ENCODE peak calls at places on chromosomes 16 and 17, in seven cellular contexts. I, H, S, O, C, T and L are unnamed samples.

GRCh38 chr17:48307814-48308411 is 122.1 kb downstream of the SKAP1 start:
- DNase-seq in C (peak), I (peak), O (no peak), S (peak), T (peak), H (peak), L (peak)

GRCh38 chr17:82956146-82956725 is 116.4 kb upstream of the ZNF750 start:
- DNase-seq in C (no peak), S (no peak), I (no peak), O (no peak), H (no peak), T (no peak), L (no peak)

GRCh38 chr16:81730090-81731051 is 48.7 kb upstream of the PLCG2 start:
- DNase-seq in C (peak), I (peak), H (peak), S (peak), T (peak), O (peak), L (peak)

GRCh38 chr17:32907583-32907982 is 20.4 kb upstream of the TMEM98 start:
- DNase-seq in H (no peak), I (no peak), T (no peak), O (no peak), S (no peak), C (no peak), L (no peak)

GRCh38 chr16:66274335-66275110 is 92.0 kb upstream of the CDH5 start:
- DNase-seq in H (peak), I (no peak), C (peak), S (no peak), T (no peak), O (no peak), L (no peak)

GRCh38 chr16:20166531-20167235 is 93.0 kb upstream of the GPR139 start:
- DNase-seq in H (no peak), C (no peak), T (no peak), S (no peak), I (no peak), O (no peak), L (no peak)

GRCh38 chr16:89298826-89299225 is 81.3 kb downstream of the ZNF778 start:
- DNase-seq in O (no peak), H (no peak), C (no peak), S (peak), I (no peak), T (no peak), L (no peak)

GRCh38 chr17:77635176-77635575 is 323.3 kb upstream of the TNRC6C start:
- DNase-seq in I (no peak), S (no peak), H (no peak), O (no peak), T (no peak), C (no peak), L (no peak)

GRCh38 chr17:79075433-79075805 is 795 bp downstream of the ENGASE start:
- DNase-seq in H (no peak), I (no peak), O (no peak), T (no peak), C (peak), S (no peak), L (no peak)

GRCh38 chr17:67336859-67337258 is 29.5 kb downstream of the PSMD12 start:
- DNase-seq in H (no peak), S (no peak), I (no peak), T (no peak), C (no peak), O (no peak), L (no peak)

GRCh38 chr17:60169921-60170817 is 20.4 kb downstream of the CA4 start:
- DNase-seq in I (no peak), T (no peak), S (peak), H (no peak), O (no peak), C (no peak), L (no peak)

GRCh38 chr17:73588291-73589095 is 55.8 kb downstream of the SDK2 start:
- DNase-seq in I (no peak), O (peak), S (no peak), H (peak), C (no peak), T (no peak), L (no peak)

GRCh38 chr16:85310868-85311585 is 198.8 kb upstream of the CIBAR2 start:
- DNase-seq in H (no peak), O (no peak), S (peak), T (peak), C (no peak), I (no peak), L (no peak)

GRCh38 chr17:31807846-31808245 is 51.2 kb downstream of the COPRS start:
- DNase-seq in I (no peak), H (no peak), O (no peak), S (no peak), C (no peak), T (no peak), L (no peak)

GRCh38 chr16:4319454-4319853 is 3.6 kb downstream of the GLIS2 start:
- DNase-seq in I (no peak), T (peak), H (no peak), O (no peak), C (peak), S (peak), L (no peak)

GRCh38 chr16:78455861-78456260 is 356.4 kb downstream of the WWOX start:
- DNase-seq in T (no peak), S (no peak), C (no peak), O (no peak), H (no peak), I (no peak), L (no peak)

GRCh38 chr17:73546770-73547345 is 97.4 kb downstream of the SDK2 start:
- DNase-seq in O (peak), T (peak), S (peak), H (no peak), C (peak), I (no peak), L (no peak)

GRCh38 chr17:1029912-1030656 is 33.2 kb downstream of the TIMM22 start:
- DNase-seq in I (no peak), T (no peak), O (no peak), H (no peak), S (peak), C (no peak), L (no peak)

GRCh38 chr17:37774508-37774907 is 29.6 kb upstream of the HNF1B start:
- DNase-seq in T (no peak), C (no peak), I (no peak), S (no peak), H (no peak), O (no peak), L (no peak)

GRCh38 chr17:44363613-44364159 is at the start of gene FAM171A2:
- DNase-seq in O (no peak), T (peak), I (no peak), C (peak), S (peak), H (peak), L (no peak)

GRCh38 chr16:82864332-82865040 is 237.7 kb downstream of the CDH13 start:
- DNase-seq in I (no peak), S (no peak), O (no peak), H (no peak), T (no peak), C (no peak), L (no peak)

GRCh38 chr17:1779571-1780074 is 17.8 kb downstream of the SERPINF1 start:
- DNase-seq in I (peak), S (peak), C (peak), H (peak), T (no peak), O (no peak), L (no peak)

GRCh38 chr16:81212830-81213465 is 25.5 kb upstream of the BCO1 start:
- DNase-seq in C (no peak), T (no peak), I (no peak), O (no peak), S (no peak), H (no peak), L (no peak)

GRCh38 chr16:89495121-89495520 is 4.8 kb upstream of the ANKRD11 start:
- DNase-seq in I (no peak), O (no peak), T (no peak), S (no peak), H (no peak), C (peak), L (no peak)

GRCh38 chr16:65070831-65071230 is 51.0 kb downstream of the CDH11 start:
- DNase-seq in C (peak), O (no peak), H (no peak), T (no peak), I (peak), S (peak), L (no peak)

GRCh38 chr17:2687074-2687418 is 24.5 kb downstream of the CLUH start:
- DNase-seq in T (no peak), C (no peak), O (no peak), H (no peak), S (no peak), I (no peak), L (no peak)

GRCh38 chr17:2982854-2983636 is 80.4 kb downstream of the OR1D5 start:
- DNase-seq in S (peak), T (peak), O (peak), H (no peak), C (peak), I (no peak), L (no peak)

GRCh38 chr16:84294196-84295142 is at the start of gene WFDC1:
- DNase-seq in T (no peak), C (peak), I (no peak), H (no peak), O (no peak), S (peak), L (no peak)

GRCh38 chr16:89822188-89823086 is 5.8 kb upstream of the SPIRE2 start:
- DNase-seq in S (no peak), O (no peak), T (no peak), I (no peak), C (no peak), H (peak), L (peak)

GRCh38 chr17:39699818-39700147 is at the start of gene ERBB2:
- DNase-seq in O (no peak), I (no peak), T (no peak), H (no peak), C (peak), S (peak), L (no peak)

GRCh38 chr17:39101139-39101538 is 50.3 kb downstream of the PLXDC1 start:
- DNase-seq in O (no peak), T (no peak), I (no peak), S (no peak), H (no peak), C (no peak), L (no peak)

GRCh38 chr17:22272363-22273146 is 580.2 kb downstream of the KCNJ18 start:
- DNase-seq in T (no peak), I (no peak), S (no peak), C (no peak), O (no peak), H (no peak), L (no peak)

GRCh38 chr17:38922538-38923291 is 2.7 kb upstream of the LASP1NB start:
- DNase-seq in H (peak), O (no peak), T (no peak), C (peak), S (peak), I (peak), L (no peak)